ENCODE peak calls at places on chromosomes 3 and 15, in six cellular contexts. K is foreskin fibroblast, H is OCI-LY7, A is prostate gland, B is heart right ventricle, I is GM10248. F is an unnamed sample.
A peak's percentile ranks its signal among the peaks of the same experiment; 100 is the strongest.

GRCh38 chr15:63473007-63473748 is 31.2 kb upstream of the USP3 start:
- DNase-seq in K (no peak), H (no peak), A (peak; percentile 36), B (no peak), I (peak; percentile 57), F (peak; percentile 64)

GRCh38 chr3:151171145-151171544 is 31.9 kb downstream of the GPR171 start:
- DNase-seq in K (peak; percentile 34), H (peak; percentile 38), A (no peak), B (no peak), I (peak; percentile 22), F (peak; percentile 73)

GRCh38 chr3:64056616-64057165 is 33.4 kb upstream of the PSMD6 start:
- DNase-seq in K (no peak), H (no peak), A (no peak), B (no peak), I (no peak), F (no peak)

GRCh38 chr3:55089211-55089610 is 161.4 kb upstream of the LRTM1 start:
- DNase-seq in K (peak; percentile 32), H (no peak), A (no peak), B (no peak), I (no peak), F (no peak)

GRCh38 chr3:38964646-38965045 is 87.1 kb downstream of the SCN11A start:
- DNase-seq in K (no peak), H (no peak), A (no peak), B (no peak), I (no peak), F (no peak)

GRCh38 chr3:114624047-114624445 is 330.2 kb downstream of the TIGIT start:
- DNase-seq in K (peak; percentile 61), H (no peak), A (no peak), B (peak; percentile 21), I (no peak), F (no peak)

GRCh38 chr3:183252973-183253363 is at the start of gene B3GNT5:
- DNase-seq in K (peak; percentile 67), H (no peak), A (peak; percentile 91), B (peak; percentile 21), I (no peak), F (peak; percentile 66)

GRCh38 chr15:94266000-94266399 is 34.6 kb downstream of the MCTP2 start:
- DNase-seq in K (no peak), H (no peak), A (no peak), B (no peak), I (no peak), F (no peak)

GRCh38 chr15:39400821-39401550 is 179.9 kb upstream of the THBS1 start:
- DNase-seq in K (no peak), H (no peak), A (no peak), B (no peak), I (no peak), F (no peak)

GRCh38 chr3:123660900-123661299 is 76.0 kb upstream of the HACD2 start:
- DNase-seq in K (peak; percentile 98), H (no peak), A (peak; percentile 93), B (peak; percentile 91), I (no peak), F (no peak)

GRCh38 chr3:170768334-170768801 is 101.6 kb downstream of the RPL22L1 start:
- DNase-seq in K (peak; percentile 55), H (no peak), A (no peak), B (no peak), I (no peak), F (no peak)

GRCh38 chr3:172987268-172987667 is 153.8 kb downstream of the SPATA16 start:
- DNase-seq in K (no peak), H (no peak), A (no peak), B (no peak), I (no peak), F (no peak)
- TF ChIP-seq CTCF in K (no peak), H (peak; percentile 43), A (no peak), B (peak; percentile 25), I (peak; percentile 18), F (no peak)

GRCh38 chr3:13628432-13628831 is 79.5 kb downstream of the FBLN2 start:
- DNase-seq in K (no peak), H (no peak), A (no peak), B (peak; percentile 4), I (no peak), F (no peak)
- TF ChIP-seq CTCF in K (no peak), H (no peak), A (no peak), B (no peak), I (no peak), F (no peak)

DNA sequence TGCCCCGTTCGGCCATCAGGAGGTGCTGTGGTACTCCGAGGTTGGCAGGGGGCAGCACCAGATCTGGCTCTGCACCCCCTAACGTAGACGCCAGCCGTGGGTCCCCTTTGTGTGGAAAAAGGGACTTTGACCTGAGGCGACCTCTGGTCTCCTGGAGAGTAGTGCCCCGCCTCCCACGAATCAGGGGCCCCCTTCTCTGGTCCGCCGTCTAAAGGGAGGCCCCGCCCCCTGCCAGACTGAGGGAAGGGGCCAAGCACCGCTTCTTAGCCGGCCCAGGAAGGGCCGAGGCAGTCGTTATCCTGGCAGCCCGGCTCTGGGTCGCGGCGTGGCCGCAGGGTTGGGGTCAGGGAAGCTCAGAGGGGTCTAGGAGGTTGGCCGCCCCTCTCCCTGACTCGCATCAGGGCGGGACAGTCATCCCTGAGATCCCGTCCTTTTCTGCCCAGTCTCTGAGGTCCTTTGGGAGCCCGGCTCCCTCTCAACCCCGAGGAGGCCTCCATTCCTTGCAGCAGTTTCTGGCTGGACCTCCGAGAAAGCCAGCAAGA is 630 bp downstream of the HYAL2 start:
- DNase-seq in K (no peak), H (no peak), A (no peak), B (no peak), I (no peak), F (no peak)
- TF ChIP-seq CTCF in K (peak; percentile 23), H (peak; percentile 75), A (no peak), B (peak; percentile 57), I (peak; percentile 49), F (peak; percentile 64)

GRCh38 chr15:22863356-22863755 is 24.9 kb downstream of the NIPA2 start:
- DNase-seq in K (no peak), H (no peak), A (no peak), B (no peak), I (no peak), F (no peak)

GRCh38 chr15:22867886-22868285 is 29.4 kb downstream of the NIPA2 start:
- DNase-seq in K (no peak), H (no peak), A (no peak), B (no peak), I (no peak), F (no peak)

GRCh38 chr15:22868928-22869327 is 30.5 kb downstream of the NIPA2 start:
- DNase-seq in K (no peak), H (no peak), A (no peak), B (no peak), I (no peak), F (no peak)

GRCh38 chr15:22868495-22868894 is 30.0 kb downstream of the NIPA2 start:
- DNase-seq in K (no peak), H (no peak), A (no peak), B (no peak), I (no peak), F (no peak)

DNA sequence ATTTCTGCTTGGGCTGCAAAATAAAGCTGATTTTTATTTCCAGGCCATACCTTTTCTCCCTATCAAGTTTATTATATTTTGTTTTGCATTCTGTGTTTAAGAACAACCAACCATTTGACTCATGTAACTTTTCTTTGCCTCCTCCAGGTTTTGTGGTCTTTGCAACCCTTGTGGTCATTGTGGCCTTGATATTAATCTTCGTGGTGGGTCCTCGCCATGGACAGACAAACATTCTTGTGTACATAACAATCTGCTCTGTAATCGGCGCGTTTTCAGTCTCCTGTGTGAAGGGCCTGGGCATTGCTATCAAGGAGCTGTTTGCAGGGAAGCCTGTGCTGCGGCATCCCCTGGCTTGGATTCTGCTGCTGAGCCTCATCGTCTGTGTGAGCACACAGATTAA is 27.6 kb downstream of the NIPA2 start:
- DNase-seq in K (no peak), H (no peak), A (no peak), B (no peak), I (no peak), F (no peak)
- TF ChIP-seq CTCF in K (no peak), H (no peak), A (no peak), B (no peak), I (no peak), F (no peak)

GRCh38 chr15:68278345-68279217 is 1.0 kb downstream of the FEM1B start:
- DNase-seq in K (peak; percentile 37), H (peak; percentile 29), A (peak; percentile 30), B (no peak), I (no peak), F (peak; percentile 81)
- TF ChIP-seq CTCF in K (peak; percentile 22), H (peak; percentile 61), A (no peak), B (peak; percentile 48), I (peak; percentile 55), F (peak; percentile 25)

DNA sequence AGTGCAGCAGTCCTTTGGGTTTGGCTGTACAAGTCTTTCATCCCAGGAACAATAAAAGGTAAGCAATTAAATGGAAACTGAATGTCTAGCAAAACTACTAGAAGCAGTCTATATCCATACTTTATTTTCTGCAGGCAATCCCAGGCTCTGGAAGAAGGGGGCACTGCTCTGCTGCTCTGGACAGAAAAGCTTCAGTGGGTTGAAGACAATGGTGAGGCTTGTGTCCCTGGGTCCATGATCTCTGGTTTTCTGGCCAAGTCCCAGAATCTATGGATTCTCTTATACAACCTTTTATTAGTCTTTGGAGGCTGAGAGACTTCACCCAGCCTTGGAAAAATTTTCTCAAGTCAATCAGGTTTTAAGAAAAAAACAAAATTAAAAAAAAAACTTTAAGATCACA is 35.6 kb downstream of the SCAP start:
- DNase-seq in K (peak; percentile 41), H (no peak), A (no peak), B (no peak), I (no peak), F (no peak)
- TF ChIP-seq CTCF in K (peak; percentile 25), H (peak; percentile 32), A (no peak), B (no peak), I (peak; percentile 29), F (no peak)

DNA sequence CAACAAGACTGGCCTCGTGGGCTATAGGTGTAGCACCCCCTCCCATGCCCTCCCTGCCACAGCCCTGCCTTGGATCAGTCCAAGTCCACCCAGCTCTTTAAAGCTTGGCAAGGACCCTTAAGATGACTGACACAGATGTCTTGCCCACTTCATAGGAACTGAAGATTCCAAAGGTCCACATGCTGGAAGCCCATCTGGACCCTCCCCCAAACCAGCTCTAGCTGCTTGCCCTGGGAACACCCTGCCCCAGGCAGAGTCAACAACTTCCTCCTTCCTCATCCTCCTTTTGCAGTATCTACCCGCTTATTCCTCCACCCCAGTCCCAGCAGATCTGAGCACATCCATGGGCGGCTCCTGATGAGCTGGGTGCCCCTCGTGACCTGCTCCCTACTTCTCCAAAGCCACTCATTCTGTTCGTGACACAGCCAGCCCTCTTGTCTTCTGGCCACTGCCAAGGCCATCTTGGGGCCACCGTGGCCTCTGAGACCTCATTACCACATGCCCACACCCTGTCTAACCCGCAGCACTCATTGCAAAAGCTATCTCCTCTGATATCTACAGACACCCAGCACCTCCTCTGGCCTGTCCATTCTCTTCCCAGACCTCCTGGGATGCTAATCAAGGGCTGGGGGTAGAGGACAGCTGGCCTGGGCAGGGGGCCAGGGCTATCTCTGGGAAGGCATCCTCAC is 2.0 kb upstream of the PFKFB4 start:
- DNase-seq in K (no peak), H (no peak), A (no peak), B (peak; percentile 33), I (no peak), F (no peak)
- TF ChIP-seq CTCF in K (no peak), H (peak; percentile 65), A (no peak), B (no peak), I (no peak), F (no peak)